ENCODE peak calls at places on chromosomes 2 and 18, in nine cellular contexts. W is omental fat pad, S is transverse colon, R is GM23338, M is fibroblast of the aortic adventitia, F is GM12865, V is lung, T is HL-60, I is choroid plexus epithelial cell. Z is an unnamed sample.

GRCh38 chr18:59814872-59815271 is 84.9 kb upstream of the PMAIP1 start:
- DNase-seq in W (no peak), S (no peak), R (no peak), M (peak), F (no peak), V (no peak), T (no peak), I (peak), Z (peak)

GRCh38 chr2:207660994-207661393 is 35.8 kb upstream of the METTL21A start:
- DNase-seq in W (no peak), S (no peak), R (peak), M (no peak), F (no peak), V (no peak), T (no peak), I (no peak), Z (no peak)

GRCh38 chr2:133063792-133064191 is 393.8 kb upstream of the LYPD1 start:
- DNase-seq in W (no peak), S (no peak), R (peak), M (peak), F (peak), V (no peak), T (no peak), I (peak), Z (peak)

GRCh38 chr2:86068098-86069047 is 37.3 kb downstream of the POLR1A start:
- DNase-seq in W (no peak), S (peak), R (no peak), M (no peak), F (peak), V (no peak), T (no peak), I (peak), Z (no peak)

GRCh38 chr18:34600118-34600517 is 110.0 kb upstream of the DTNA start:
- DNase-seq in W (no peak), S (no peak), R (no peak), M (peak), F (no peak), V (no peak), T (no peak), I (peak), Z (peak)

GRCh38 chr2:216829533-216829932 is 30.3 kb downstream of the TNP1 start:
- DNase-seq in W (no peak), S (peak), R (no peak), M (peak), F (no peak), V (peak), T (no peak), I (peak), Z (peak)

GRCh38 chr2:71888741-71889445 is 258.8 kb downstream of the CYP26B1 start:
- DNase-seq in W (no peak), S (no peak), R (no peak), M (no peak), F (no peak), V (peak), T (no peak), I (no peak), Z (no peak)

GRCh38 chr2:5540856-5541255 is 151.3 kb upstream of the SOX11 start:
- DNase-seq in W (no peak), S (no peak), R (no peak), M (no peak), F (no peak), V (no peak), T (no peak), I (no peak), Z (no peak)

GRCh38 chr2:42493885-42494433 is at the start of gene KCNG3:
- DNase-seq in W (peak), S (peak), R (peak), M (no peak), F (peak), V (peak), T (peak), I (peak), Z (peak)

DNA sequence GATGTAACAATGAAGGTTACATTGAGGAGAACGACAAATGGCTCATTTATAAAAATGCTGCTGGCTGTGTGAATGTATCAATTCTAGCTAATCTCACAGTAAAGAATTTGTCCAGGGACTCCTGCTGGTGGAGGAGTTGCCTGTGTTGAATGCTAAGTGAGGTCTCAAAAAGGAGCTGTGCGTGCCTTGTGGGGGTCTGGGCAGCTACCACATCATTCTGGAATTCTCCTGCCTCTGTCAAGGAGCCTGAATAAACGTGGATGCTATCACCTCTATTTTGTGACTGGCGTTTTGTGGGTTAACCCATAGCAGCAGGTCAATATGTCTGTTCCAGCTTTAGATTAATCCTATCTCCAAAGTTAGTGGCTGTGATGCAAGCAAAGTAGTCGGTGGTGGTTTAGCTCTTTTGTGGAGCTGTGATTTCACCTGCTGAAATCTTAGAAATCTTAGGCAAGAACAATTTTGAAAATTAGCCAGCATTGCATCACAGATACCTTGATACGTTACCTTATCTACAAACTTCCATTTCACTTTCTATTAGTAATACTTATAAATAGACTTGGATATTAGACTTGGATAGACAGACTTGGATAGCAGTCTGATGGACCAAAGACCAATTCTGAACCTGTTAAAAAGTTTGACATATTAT is 96.8 kb downstream of the MTCL1 start:
- DNase-seq in W (no peak), S (no peak), R (no peak), M (peak), F (no peak), V (no peak), T (no peak), I (peak), Z (no peak)
- TF ChIP-seq CTCF in W (no peak), S (no peak), R (no peak), M (peak), F (no peak), V (no peak), T (no peak), I (peak), Z (peak)

GRCh38 chr2:192026716-192027109 is 168.0 kb downstream of the TMEFF2 start:
- DNase-seq in W (no peak), S (no peak), R (no peak), M (no peak), F (no peak), V (no peak), T (no peak), I (no peak), Z (no peak)

GRCh38 chr2:192026064-192026715 is 168.5 kb downstream of the TMEFF2 start:
- DNase-seq in W (no peak), S (no peak), R (peak), M (no peak), F (no peak), V (no peak), T (no peak), I (peak), Z (no peak)

GRCh38 chr2:192030289-192030688 is 164.4 kb downstream of the TMEFF2 start:
- DNase-seq in W (no peak), S (no peak), R (peak), M (peak), F (peak), V (no peak), T (no peak), I (peak), Z (peak)

GRCh38 chr2:192025607-192026006 is 169.1 kb downstream of the TMEFF2 start:
- DNase-seq in W (no peak), S (no peak), R (peak), M (no peak), F (no peak), V (no peak), T (no peak), I (no peak), Z (no peak)

GRCh38 chr2:192029089-192029488 is 165.6 kb downstream of the TMEFF2 start:
- DNase-seq in W (no peak), S (no peak), R (peak), M (no peak), F (peak), V (no peak), T (peak), I (peak), Z (peak)
- TF ChIP-seq CTCF in W (no peak), S (no peak), R (peak), M (peak), F (peak), V (no peak), T (peak), I (peak), Z (peak)

DNA sequence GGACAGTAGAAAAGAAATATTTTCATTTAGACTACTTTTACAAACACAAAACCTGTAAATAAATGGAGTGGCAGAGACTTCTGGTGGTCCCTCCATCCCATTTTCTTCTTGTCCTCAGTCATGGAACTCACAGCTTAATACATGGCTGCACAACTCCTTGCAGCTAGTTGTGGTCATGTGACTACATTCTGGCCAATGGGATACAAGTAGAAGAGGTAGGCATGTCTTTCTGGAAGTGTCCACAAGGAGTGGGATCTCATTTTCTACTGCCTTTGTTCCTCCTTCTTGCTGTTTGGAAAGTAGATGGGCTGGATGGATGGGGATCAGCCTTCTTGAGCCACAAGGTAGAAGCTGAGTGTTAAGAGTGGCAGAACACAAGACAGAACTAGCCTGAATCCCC is 555.8 kb downstream of the SATB2 start:
- DNase-seq in W (no peak), S (no peak), R (peak), M (no peak), F (no peak), V (no peak), T (no peak), I (no peak), Z (no peak)
- TF ChIP-seq CTCF in W (no peak), S (no peak), R (peak), M (no peak), F (no peak), V (no peak), T (no peak), I (no peak), Z (no peak)

DNA sequence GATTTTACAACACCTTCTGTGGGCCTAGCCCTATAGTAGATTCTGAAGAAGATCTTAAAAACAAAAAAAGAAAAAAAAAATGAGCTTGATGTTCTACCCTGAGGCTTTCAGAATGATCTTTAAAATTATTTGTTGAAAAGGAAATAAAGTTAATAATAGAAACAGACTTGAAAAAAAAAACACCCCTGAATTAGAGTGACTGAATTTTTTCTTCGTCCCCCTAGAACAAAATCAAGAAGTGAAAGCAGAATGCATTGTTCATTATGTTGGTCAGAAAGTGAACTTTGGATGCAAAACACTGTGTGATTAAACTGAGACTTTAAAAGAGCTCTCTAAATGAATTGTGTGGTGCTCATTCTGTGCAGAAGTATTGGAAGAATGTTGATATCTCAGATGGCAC is 1384.4 kb upstream of the PIK3C3 start:
- DNase-seq in W (no peak), S (no peak), R (no peak), M (no peak), F (no peak), V (no peak), T (no peak), I (no peak), Z (no peak)
- TF ChIP-seq CTCF in W (no peak), S (no peak), R (no peak), M (no peak), F (no peak), V (no peak), T (no peak), I (no peak), Z (no peak)

GRCh38 chr2:233448565-233448964 is 94.3 kb downstream of the DGKD start:
- DNase-seq in W (no peak), S (peak), R (no peak), M (no peak), F (no peak), V (no peak), T (no peak), I (peak), Z (no peak)

GRCh38 chr2:233449921-233450853 is 95.9 kb downstream of the DGKD start:
- DNase-seq in W (no peak), S (peak), R (no peak), M (no peak), F (no peak), V (no peak), T (no peak), I (no peak), Z (no peak)

GRCh38 chr2:233447506-233448219 is 93.4 kb downstream of the DGKD start:
- DNase-seq in W (peak), S (peak), R (no peak), M (no peak), F (no peak), V (no peak), T (no peak), I (no peak), Z (no peak)

GRCh38 chr2:233448220-233448559 is 93.9 kb downstream of the DGKD start:
- DNase-seq in W (no peak), S (no peak), R (peak), M (no peak), F (peak), V (no peak), T (no peak), I (peak), Z (peak)

GRCh38 chr2:233449071-233449901 is 95.0 kb downstream of the DGKD start:
- DNase-seq in W (no peak), S (peak), R (peak), M (peak), F (no peak), V (no peak), T (no peak), I (peak), Z (peak)
- TF ChIP-seq CTCF in W (no peak), S (peak), R (peak), M (peak), F (no peak), V (no peak), T (no peak), I (peak), Z (peak)

GRCh38 chr2:181781082-181781786 is 100.9 kb upstream of the NEUROD1 start:
- DNase-seq in W (no peak), S (peak), R (peak), M (no peak), F (no peak), V (no peak), T (peak), I (no peak), Z (no peak)
- TF ChIP-seq CTCF in W (no peak), S (peak), R (no peak), M (no peak), F (peak), V (no peak), T (peak), I (no peak), Z (no peak)

GRCh38 chr2:149330127-149331022 is at the start of gene LYPD6:
- DNase-seq in W (no peak), S (peak), R (peak), M (peak), F (peak), V (peak), T (no peak), I (peak), Z (peak)
- TF ChIP-seq CTCF in W (no peak), S (no peak), R (no peak), M (no peak), F (no peak), V (no peak), T (no peak), I (no peak), Z (no peak)

GRCh38 chr2:30500699-30501098 is 53.7 kb downstream of the LCLAT1 start:
- DNase-seq in W (no peak), S (no peak), R (no peak), M (no peak), F (no peak), V (no peak), T (no peak), I (no peak), Z (no peak)

GRCh38 chr2:30505500-30506180 is 58.6 kb downstream of the LCLAT1 start:
- DNase-seq in W (no peak), S (no peak), R (no peak), M (no peak), F (no peak), V (no peak), T (no peak), I (no peak), Z (no peak)

GRCh38 chr2:30502310-30502709 is 55.3 kb downstream of the LCLAT1 start:
- DNase-seq in W (no peak), S (no peak), R (no peak), M (no peak), F (no peak), V (no peak), T (no peak), I (no peak), Z (no peak)

GRCh38 chr2:30503692-30504076 is 56.6 kb downstream of the LCLAT1 start:
- DNase-seq in W (no peak), S (no peak), R (no peak), M (no peak), F (no peak), V (no peak), T (no peak), I (no peak), Z (no peak)

GRCh38 chr2:30503007-30503691 is 56.1 kb downstream of the LCLAT1 start:
- DNase-seq in W (no peak), S (no peak), R (peak), M (peak), F (no peak), V (no peak), T (peak), I (peak), Z (peak)
- TF ChIP-seq CTCF in W (no peak), S (no peak), R (peak), M (peak), F (no peak), V (no peak), T (no peak), I (peak), Z (peak)

GRCh38 chr2:190941571-190941970 is 61.0 kb downstream of the GLS start:
- DNase-seq in W (no peak), S (no peak), R (no peak), M (no peak), F (no peak), V (no peak), T (no peak), I (no peak), Z (no peak)

GRCh38 chr2:190942697-190943096 is 62.1 kb downstream of the GLS start:
- DNase-seq in W (no peak), S (no peak), R (no peak), M (no peak), F (no peak), V (no peak), T (no peak), I (no peak), Z (no peak)

GRCh38 chr2:190935054-190935453 is 54.4 kb downstream of the GLS start:
- DNase-seq in W (no peak), S (no peak), R (no peak), M (no peak), F (no peak), V (no peak), T (no peak), I (no peak), Z (no peak)

GRCh38 chr2:190940451-190940850 is 59.8 kb downstream of the GLS start:
- DNase-seq in W (no peak), S (no peak), R (no peak), M (no peak), F (no peak), V (no peak), T (no peak), I (peak), Z (peak)

DNA sequence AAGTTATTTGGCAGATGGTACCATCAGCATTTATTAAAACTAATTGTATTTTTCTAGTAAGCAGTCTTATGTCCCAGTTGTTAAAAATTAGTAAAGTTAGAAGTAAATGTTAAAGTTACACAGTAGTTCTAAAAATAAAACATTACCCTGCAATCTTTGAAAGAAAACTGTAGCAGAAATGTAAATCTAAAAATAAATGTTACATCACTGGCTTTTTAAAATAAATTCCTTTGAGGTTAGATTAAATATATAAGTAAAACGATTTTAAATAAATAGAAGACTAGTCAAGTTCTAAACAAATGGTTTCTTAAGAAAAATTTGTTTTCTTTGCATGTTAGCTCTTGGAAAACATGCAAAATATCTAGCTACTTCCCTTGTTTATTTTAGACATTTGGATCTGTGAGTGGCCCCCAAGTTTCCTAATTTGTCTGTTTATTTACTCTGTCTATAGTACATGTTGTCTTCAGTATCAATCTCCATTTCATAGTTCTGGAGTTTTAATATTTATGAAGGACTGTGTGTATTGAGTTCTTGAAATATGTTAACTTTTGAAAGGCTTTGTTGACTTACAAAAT is 58.2 kb downstream of the GLS start:
- DNase-seq in W (no peak), S (no peak), R (no peak), M (no peak), F (no peak), V (no peak), T (no peak), I (no peak), Z (no peak)
- TF ChIP-seq CTCF in W (no peak), S (no peak), R (no peak), M (no peak), F (no peak), V (no peak), T (no peak), I (no peak), Z (no peak)

GRCh38 chr2:60957643-60958042 is 59.9 kb upstream of the PEX13 start:
- DNase-seq in W (no peak), S (peak), R (no peak), M (peak), F (no peak), V (no peak), T (no peak), I (no peak), Z (peak)

GRCh38 chr2:60959501-60959900 is 58.0 kb upstream of the PEX13 start:
- DNase-seq in W (no peak), S (no peak), R (no peak), M (no peak), F (no peak), V (no peak), T (no peak), I (no peak), Z (no peak)

GRCh38 chr2:60958361-60958760 is 59.2 kb upstream of the PEX13 start:
- DNase-seq in W (no peak), S (no peak), R (no peak), M (peak), F (no peak), V (no peak), T (no peak), I (no peak), Z (peak)

GRCh38 chr2:60957224-60957623 is 60.3 kb upstream of the PEX13 start:
- DNase-seq in W (no peak), S (no peak), R (no peak), M (no peak), F (no peak), V (no peak), T (no peak), I (no peak), Z (no peak)

DNA sequence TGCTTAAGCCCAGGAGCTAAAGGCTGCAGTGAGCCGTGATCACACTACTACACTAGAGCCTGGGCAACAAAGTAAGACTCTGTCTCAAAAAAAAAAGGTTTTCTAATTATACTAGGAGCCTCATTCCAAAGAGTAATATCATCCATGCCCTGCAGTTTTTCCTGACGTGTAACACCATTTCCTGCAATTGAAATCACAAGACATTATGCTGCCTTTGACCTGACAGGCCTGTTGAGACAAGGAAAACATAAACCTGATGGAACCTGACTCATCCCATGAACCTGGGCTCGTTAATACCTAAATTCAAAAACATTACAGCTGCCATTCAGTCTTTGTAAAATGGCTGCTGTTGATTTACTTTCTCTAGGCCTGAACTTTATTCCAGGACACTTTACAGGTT is 58.7 kb upstream of the PEX13 start:
- DNase-seq in W (no peak), S (no peak), R (no peak), M (peak), F (no peak), V (no peak), T (no peak), I (peak), Z (peak)
- TF ChIP-seq CTCF in W (no peak), S (no peak), R (no peak), M (no peak), F (no peak), V (no peak), T (no peak), I (no peak), Z (no peak)